ENCODE peak calls at places on chromosomes 13 and 19, in seven cellular contexts. One of them, this sample, is unnamed.

GRCh38 chr13:49287995-49288394 is 40.3 kb downstream of the CDADC1 start:
- DNase-seq in stimulated activated naive CD8-positive, alpha-beta T cell treated with anti-CD3 and anti-CD28 coated beads, Interleukin-15, amount 100 ng/mL, for 72 hours: no peak
- DNase-seq in stimulated activated CD8-positive, alpha-beta memory T cell treated with anti-CD3 and anti-CD28 coated beads, Interleukin-7, amount 100 ng/mL, for 1 hour: no peak
- DNase-seq in progenitor cell of endocrine pancreas: no peak
- DNase-seq in fibroblast of the conjunctiva: no peak
- DNase-seq in activated CD4-positive, alpha-beta memory T cell treated with anti-CD3 and anti-CD28 coated beads for 36 hours: no peak
- DNase-seq in GM18507: no peak
- DNase-seq in this sample: no peak

GRCh38 chr19:51779703-51780102 is 15.3 kb upstream of the FPR3 start:
- DNase-seq in stimulated activated naive CD8-positive, alpha-beta T cell treated with anti-CD3 and anti-CD28 coated beads, Interleukin-15, amount 100 ng/mL, for 72 hours: no peak
- DNase-seq in stimulated activated CD8-positive, alpha-beta memory T cell treated with anti-CD3 and anti-CD28 coated beads, Interleukin-7, amount 100 ng/mL, for 1 hour: no peak
- DNase-seq in progenitor cell of endocrine pancreas: no peak
- DNase-seq in fibroblast of the conjunctiva: no peak
- DNase-seq in activated CD4-positive, alpha-beta memory T cell treated with anti-CD3 and anti-CD28 coated beads for 36 hours: no peak
- DNase-seq in GM18507: no peak
- DNase-seq in this sample: no peak

GRCh38 chr19:33427801-33428626 is 54.5 kb downstream of the CEBPG start:
- DNase-seq in stimulated activated naive CD8-positive, alpha-beta T cell treated with anti-CD3 and anti-CD28 coated beads, Interleukin-15, amount 100 ng/mL, for 72 hours: no peak
- DNase-seq in stimulated activated CD8-positive, alpha-beta memory T cell treated with anti-CD3 and anti-CD28 coated beads, Interleukin-7, amount 100 ng/mL, for 1 hour: no peak
- DNase-seq in progenitor cell of endocrine pancreas: no peak
- DNase-seq in fibroblast of the conjunctiva: no peak
- DNase-seq in activated CD4-positive, alpha-beta memory T cell treated with anti-CD3 and anti-CD28 coated beads for 36 hours: no peak
- DNase-seq in GM18507: no peak
- DNase-seq in this sample: no peak

GRCh38 chr19:38634757-38635482 is 12.5 kb upstream of the ACTN4 start:
- DNase-seq in stimulated activated naive CD8-positive, alpha-beta T cell treated with anti-CD3 and anti-CD28 coated beads, Interleukin-15, amount 100 ng/mL, for 72 hours: peak
- DNase-seq in stimulated activated CD8-positive, alpha-beta memory T cell treated with anti-CD3 and anti-CD28 coated beads, Interleukin-7, amount 100 ng/mL, for 1 hour: peak
- DNase-seq in progenitor cell of endocrine pancreas: peak
- DNase-seq in fibroblast of the conjunctiva: no peak
- DNase-seq in activated CD4-positive, alpha-beta memory T cell treated with anti-CD3 and anti-CD28 coated beads for 36 hours: peak
- DNase-seq in GM18507: peak
- DNase-seq in this sample: peak

GRCh38 chr13:114282143-114282685 is 813 bp downstream of the UPF3A start:
- DNase-seq in stimulated activated naive CD8-positive, alpha-beta T cell treated with anti-CD3 and anti-CD28 coated beads, Interleukin-15, amount 100 ng/mL, for 72 hours: peak
- DNase-seq in stimulated activated CD8-positive, alpha-beta memory T cell treated with anti-CD3 and anti-CD28 coated beads, Interleukin-7, amount 100 ng/mL, for 1 hour: no peak
- DNase-seq in progenitor cell of endocrine pancreas: peak
- DNase-seq in fibroblast of the conjunctiva: no peak
- DNase-seq in activated CD4-positive, alpha-beta memory T cell treated with anti-CD3 and anti-CD28 coated beads for 36 hours: peak
- DNase-seq in GM18507: no peak
- DNase-seq in this sample: no peak

GRCh38 chr13:54536112-54536511 is 1507.5 kb downstream of the OLFM4 start:
- DNase-seq in stimulated activated naive CD8-positive, alpha-beta T cell treated with anti-CD3 and anti-CD28 coated beads, Interleukin-15, amount 100 ng/mL, for 72 hours: no peak
- DNase-seq in stimulated activated CD8-positive, alpha-beta memory T cell treated with anti-CD3 and anti-CD28 coated beads, Interleukin-7, amount 100 ng/mL, for 1 hour: no peak
- DNase-seq in progenitor cell of endocrine pancreas: no peak
- DNase-seq in fibroblast of the conjunctiva: no peak
- DNase-seq in activated CD4-positive, alpha-beta memory T cell treated with anti-CD3 and anti-CD28 coated beads for 36 hours: no peak
- DNase-seq in GM18507: no peak
- DNase-seq in this sample: no peak

GRCh38 chr19:18978616-18979015 is 37.6 kb upstream of the HOMER3 start:
- DNase-seq in stimulated activated naive CD8-positive, alpha-beta T cell treated with anti-CD3 and anti-CD28 coated beads, Interleukin-15, amount 100 ng/mL, for 72 hours: no peak
- DNase-seq in stimulated activated CD8-positive, alpha-beta memory T cell treated with anti-CD3 and anti-CD28 coated beads, Interleukin-7, amount 100 ng/mL, for 1 hour: no peak
- DNase-seq in progenitor cell of endocrine pancreas: no peak
- DNase-seq in fibroblast of the conjunctiva: no peak
- DNase-seq in activated CD4-positive, alpha-beta memory T cell treated with anti-CD3 and anti-CD28 coated beads for 36 hours: no peak
- DNase-seq in GM18507: no peak
- DNase-seq in this sample: no peak

GRCh38 chr13:20043207-20043925 is 84.8 kb downstream of the ZMYM2 start:
- DNase-seq in stimulated activated naive CD8-positive, alpha-beta T cell treated with anti-CD3 and anti-CD28 coated beads, Interleukin-15, amount 100 ng/mL, for 72 hours: no peak
- DNase-seq in stimulated activated CD8-positive, alpha-beta memory T cell treated with anti-CD3 and anti-CD28 coated beads, Interleukin-7, amount 100 ng/mL, for 1 hour: no peak
- DNase-seq in progenitor cell of endocrine pancreas: no peak
- DNase-seq in fibroblast of the conjunctiva: no peak
- DNase-seq in activated CD4-positive, alpha-beta memory T cell treated with anti-CD3 and anti-CD28 coated beads for 36 hours: no peak
- DNase-seq in GM18507: no peak
- DNase-seq in this sample: no peak

GRCh38 chr19:2543463-2544442 is 67.8 kb downstream of the GADD45B start:
- DNase-seq in stimulated activated naive CD8-positive, alpha-beta T cell treated with anti-CD3 and anti-CD28 coated beads, Interleukin-15, amount 100 ng/mL, for 72 hours: peak
- DNase-seq in stimulated activated CD8-positive, alpha-beta memory T cell treated with anti-CD3 and anti-CD28 coated beads, Interleukin-7, amount 100 ng/mL, for 1 hour: peak
- DNase-seq in progenitor cell of endocrine pancreas: peak
- DNase-seq in fibroblast of the conjunctiva: peak
- DNase-seq in activated CD4-positive, alpha-beta memory T cell treated with anti-CD3 and anti-CD28 coated beads for 36 hours: peak
- DNase-seq in GM18507: peak
- DNase-seq in this sample: peak

GRCh38 chr13:48000559-48001126 is 430 bp downstream of the SUCLA2 start:
- DNase-seq in stimulated activated naive CD8-positive, alpha-beta T cell treated with anti-CD3 and anti-CD28 coated beads, Interleukin-15, amount 100 ng/mL, for 72 hours: no peak
- DNase-seq in stimulated activated CD8-positive, alpha-beta memory T cell treated with anti-CD3 and anti-CD28 coated beads, Interleukin-7, amount 100 ng/mL, for 1 hour: no peak
- DNase-seq in progenitor cell of endocrine pancreas: no peak
- DNase-seq in fibroblast of the conjunctiva: no peak
- DNase-seq in activated CD4-positive, alpha-beta memory T cell treated with anti-CD3 and anti-CD28 coated beads for 36 hours: no peak
- DNase-seq in GM18507: no peak
- DNase-seq in this sample: no peak

GRCh38 chr13:113397606-113398425 is 33.9 kb upstream of the GRTP1 start:
- DNase-seq in stimulated activated naive CD8-positive, alpha-beta T cell treated with anti-CD3 and anti-CD28 coated beads, Interleukin-15, amount 100 ng/mL, for 72 hours: no peak
- DNase-seq in stimulated activated CD8-positive, alpha-beta memory T cell treated with anti-CD3 and anti-CD28 coated beads, Interleukin-7, amount 100 ng/mL, for 1 hour: no peak
- DNase-seq in progenitor cell of endocrine pancreas: peak
- DNase-seq in fibroblast of the conjunctiva: no peak
- DNase-seq in activated CD4-positive, alpha-beta memory T cell treated with anti-CD3 and anti-CD28 coated beads for 36 hours: no peak
- DNase-seq in GM18507: no peak
- DNase-seq in this sample: no peak

GRCh38 chr13:50589651-50590054 is 253.8 kb downstream of the DLEU7 start:
- DNase-seq in stimulated activated naive CD8-positive, alpha-beta T cell treated with anti-CD3 and anti-CD28 coated beads, Interleukin-15, amount 100 ng/mL, for 72 hours: no peak
- DNase-seq in stimulated activated CD8-positive, alpha-beta memory T cell treated with anti-CD3 and anti-CD28 coated beads, Interleukin-7, amount 100 ng/mL, for 1 hour: no peak
- DNase-seq in progenitor cell of endocrine pancreas: no peak
- DNase-seq in fibroblast of the conjunctiva: peak
- DNase-seq in activated CD4-positive, alpha-beta memory T cell treated with anti-CD3 and anti-CD28 coated beads for 36 hours: no peak
- DNase-seq in GM18507: no peak
- DNase-seq in this sample: no peak

GRCh38 chr19:41376241-41376997 is at the start of gene TMEM91:
- DNase-seq in stimulated activated naive CD8-positive, alpha-beta T cell treated with anti-CD3 and anti-CD28 coated beads, Interleukin-15, amount 100 ng/mL, for 72 hours: peak
- DNase-seq in stimulated activated CD8-positive, alpha-beta memory T cell treated with anti-CD3 and anti-CD28 coated beads, Interleukin-7, amount 100 ng/mL, for 1 hour: no peak
- DNase-seq in progenitor cell of endocrine pancreas: no peak
- DNase-seq in fibroblast of the conjunctiva: no peak
- DNase-seq in activated CD4-positive, alpha-beta memory T cell treated with anti-CD3 and anti-CD28 coated beads for 36 hours: no peak
- DNase-seq in GM18507: no peak
- DNase-seq in this sample: peak

GRCh38 chr13:47545630-47546029 is 455.4 kb downstream of the SUCLA2 start:
- DNase-seq in stimulated activated naive CD8-positive, alpha-beta T cell treated with anti-CD3 and anti-CD28 coated beads, Interleukin-15, amount 100 ng/mL, for 72 hours: no peak
- DNase-seq in stimulated activated CD8-positive, alpha-beta memory T cell treated with anti-CD3 and anti-CD28 coated beads, Interleukin-7, amount 100 ng/mL, for 1 hour: no peak
- DNase-seq in progenitor cell of endocrine pancreas: no peak
- DNase-seq in fibroblast of the conjunctiva: no peak
- DNase-seq in activated CD4-positive, alpha-beta memory T cell treated with anti-CD3 and anti-CD28 coated beads for 36 hours: no peak
- DNase-seq in GM18507: no peak
- DNase-seq in this sample: no peak

GRCh38 chr19:11092181-11092538 is 2.9 kb downstream of the LDLR start:
- DNase-seq in stimulated activated naive CD8-positive, alpha-beta T cell treated with anti-CD3 and anti-CD28 coated beads, Interleukin-15, amount 100 ng/mL, for 72 hours: no peak
- DNase-seq in stimulated activated CD8-positive, alpha-beta memory T cell treated with anti-CD3 and anti-CD28 coated beads, Interleukin-7, amount 100 ng/mL, for 1 hour: no peak
- DNase-seq in progenitor cell of endocrine pancreas: no peak
- DNase-seq in fibroblast of the conjunctiva: peak
- DNase-seq in activated CD4-positive, alpha-beta memory T cell treated with anti-CD3 and anti-CD28 coated beads for 36 hours: peak
- DNase-seq in GM18507: no peak
- DNase-seq in this sample: no peak

GRCh38 chr13:113040597-113041292 is 64.8 kb upstream of the F7 start:
- DNase-seq in stimulated activated naive CD8-positive, alpha-beta T cell treated with anti-CD3 and anti-CD28 coated beads, Interleukin-15, amount 100 ng/mL, for 72 hours: no peak
- DNase-seq in stimulated activated CD8-positive, alpha-beta memory T cell treated with anti-CD3 and anti-CD28 coated beads, Interleukin-7, amount 100 ng/mL, for 1 hour: no peak
- DNase-seq in progenitor cell of endocrine pancreas: no peak
- DNase-seq in fibroblast of the conjunctiva: no peak
- DNase-seq in activated CD4-positive, alpha-beta memory T cell treated with anti-CD3 and anti-CD28 coated beads for 36 hours: no peak
- DNase-seq in GM18507: no peak
- DNase-seq in this sample: no peak

GRCh38 chr19:5627395-5627904 is 4.6 kb downstream of the SAFB start:
- DNase-seq in stimulated activated naive CD8-positive, alpha-beta T cell treated with anti-CD3 and anti-CD28 coated beads, Interleukin-15, amount 100 ng/mL, for 72 hours: no peak
- DNase-seq in stimulated activated CD8-positive, alpha-beta memory T cell treated with anti-CD3 and anti-CD28 coated beads, Interleukin-7, amount 100 ng/mL, for 1 hour: no peak
- DNase-seq in progenitor cell of endocrine pancreas: no peak
- DNase-seq in fibroblast of the conjunctiva: no peak
- DNase-seq in activated CD4-positive, alpha-beta memory T cell treated with anti-CD3 and anti-CD28 coated beads for 36 hours: peak
- DNase-seq in GM18507: no peak
- DNase-seq in this sample: no peak

GRCh38 chr13:80871481-80871880 is 530.6 kb upstream of the SPRY2 start:
- DNase-seq in stimulated activated naive CD8-positive, alpha-beta T cell treated with anti-CD3 and anti-CD28 coated beads, Interleukin-15, amount 100 ng/mL, for 72 hours: no peak
- DNase-seq in stimulated activated CD8-positive, alpha-beta memory T cell treated with anti-CD3 and anti-CD28 coated beads, Interleukin-7, amount 100 ng/mL, for 1 hour: no peak
- DNase-seq in progenitor cell of endocrine pancreas: no peak
- DNase-seq in fibroblast of the conjunctiva: peak
- DNase-seq in activated CD4-positive, alpha-beta memory T cell treated with anti-CD3 and anti-CD28 coated beads for 36 hours: no peak
- DNase-seq in GM18507: no peak
- DNase-seq in this sample: no peak

GRCh38 chr13:26760835-26761582 is 423 bp upstream of the GPR12 start:
- DNase-seq in stimulated activated naive CD8-positive, alpha-beta T cell treated with anti-CD3 and anti-CD28 coated beads, Interleukin-15, amount 100 ng/mL, for 72 hours: no peak
- DNase-seq in stimulated activated CD8-positive, alpha-beta memory T cell treated with anti-CD3 and anti-CD28 coated beads, Interleukin-7, amount 100 ng/mL, for 1 hour: no peak
- DNase-seq in progenitor cell of endocrine pancreas: no peak
- DNase-seq in fibroblast of the conjunctiva: no peak
- DNase-seq in activated CD4-positive, alpha-beta memory T cell treated with anti-CD3 and anti-CD28 coated beads for 36 hours: no peak
- DNase-seq in GM18507: no peak
- DNase-seq in this sample: no peak